ENCODE peak calls at places on chromosomes 3 and 15, in seven cellular contexts. Y, S, D, N, I, P and W are unnamed samples.

GRCh38 chr3:141375381-141376301 is 7.3 kb downstream of the ZBTB38 start:
- DNase-seq in Y (no peak), S (no peak), D (no peak), N (no peak), I (no peak), P (no peak), W (no peak)

GRCh38 chr3:82114589-82114988 is 353.1 kb upstream of the GBE1 start:
- DNase-seq in Y (no peak), S (no peak), D (no peak), N (no peak), I (no peak), P (no peak), W (no peak)

GRCh38 chr3:50251220-50251619 is 15.2 kb downstream of the GNAI2 start:
- DNase-seq in Y (no peak), S (no peak), D (no peak), N (peak), I (peak), P (no peak), W (no peak)

GRCh38 chr3:125662675-125663074 is 67.4 kb upstream of the OSBPL11 start:
- DNase-seq in Y (no peak), S (no peak), D (no peak), N (peak), I (no peak), P (no peak), W (no peak)

GRCh38 chr15:88887068-88887580 is 8.2 kb downstream of the HAPLN3 start:
- DNase-seq in Y (no peak), S (no peak), D (no peak), N (no peak), I (no peak), P (no peak), W (no peak)

GRCh38 chr3:124053871-124054270 is 61.9 kb upstream of the ROPN1 start:
- DNase-seq in Y (no peak), S (no peak), D (no peak), N (no peak), I (no peak), P (no peak), W (no peak)

GRCh38 chr3:194449913-194450312 is 36.9 kb downstream of the ATP13A3 start:
- DNase-seq in Y (no peak), S (no peak), D (no peak), N (no peak), I (no peak), P (no peak), W (no peak)

GRCh38 chr15:47333758-47334157 is 383.5 kb upstream of the SEMA6D start:
- DNase-seq in Y (no peak), S (no peak), D (no peak), N (no peak), I (peak), P (no peak), W (no peak)

GRCh38 chr15:58074452-58074851 is 8.9 kb upstream of the ALDH1A2 start:
- DNase-seq in Y (no peak), S (no peak), D (no peak), N (no peak), I (no peak), P (no peak), W (no peak)

GRCh38 chr15:64934023-64934422 is 22.3 kb downstream of the ANKDD1A start:
- DNase-seq in Y (no peak), S (no peak), D (no peak), N (no peak), I (no peak), P (no peak), W (no peak)

GRCh38 chr15:51281368-51281967 is 56.9 kb downstream of the CYP19A1 start:
- DNase-seq in Y (peak), S (no peak), D (peak), N (peak), I (peak), P (peak), W (peak)

GRCh38 chr3:71972031-71972430 is 187.1 kb upstream of the PROK2 start:
- DNase-seq in Y (no peak), S (no peak), D (no peak), N (no peak), I (no peak), P (no peak), W (no peak)

GRCh38 chr15:42085236-42085605 is 9.1 kb downstream of the PLA2G4D start:
- DNase-seq in Y (no peak), S (no peak), D (no peak), N (no peak), I (no peak), P (no peak), W (no peak)

GRCh38 chr15:99732268-99732641 is 982 bp downstream of the LYSMD4 start:
- DNase-seq in Y (no peak), S (no peak), D (no peak), N (peak), I (peak), P (no peak), W (no peak)

GRCh38 chr3:188594137-188594536 is 440.2 kb downstream of the LPP start:
- DNase-seq in Y (no peak), S (peak), D (no peak), N (peak), I (peak), P (no peak), W (no peak)

GRCh38 chr3:71578045-71578730 is 5.3 kb downstream of the FOXP1 start:
- DNase-seq in Y (no peak), S (no peak), D (no peak), N (no peak), I (peak), P (no peak), W (no peak)

GRCh38 chr15:92677998-92678397 is 22.4 kb upstream of the FAM174B start:
- DNase-seq in Y (no peak), S (no peak), D (no peak), N (peak), I (no peak), P (no peak), W (no peak)

DNA sequence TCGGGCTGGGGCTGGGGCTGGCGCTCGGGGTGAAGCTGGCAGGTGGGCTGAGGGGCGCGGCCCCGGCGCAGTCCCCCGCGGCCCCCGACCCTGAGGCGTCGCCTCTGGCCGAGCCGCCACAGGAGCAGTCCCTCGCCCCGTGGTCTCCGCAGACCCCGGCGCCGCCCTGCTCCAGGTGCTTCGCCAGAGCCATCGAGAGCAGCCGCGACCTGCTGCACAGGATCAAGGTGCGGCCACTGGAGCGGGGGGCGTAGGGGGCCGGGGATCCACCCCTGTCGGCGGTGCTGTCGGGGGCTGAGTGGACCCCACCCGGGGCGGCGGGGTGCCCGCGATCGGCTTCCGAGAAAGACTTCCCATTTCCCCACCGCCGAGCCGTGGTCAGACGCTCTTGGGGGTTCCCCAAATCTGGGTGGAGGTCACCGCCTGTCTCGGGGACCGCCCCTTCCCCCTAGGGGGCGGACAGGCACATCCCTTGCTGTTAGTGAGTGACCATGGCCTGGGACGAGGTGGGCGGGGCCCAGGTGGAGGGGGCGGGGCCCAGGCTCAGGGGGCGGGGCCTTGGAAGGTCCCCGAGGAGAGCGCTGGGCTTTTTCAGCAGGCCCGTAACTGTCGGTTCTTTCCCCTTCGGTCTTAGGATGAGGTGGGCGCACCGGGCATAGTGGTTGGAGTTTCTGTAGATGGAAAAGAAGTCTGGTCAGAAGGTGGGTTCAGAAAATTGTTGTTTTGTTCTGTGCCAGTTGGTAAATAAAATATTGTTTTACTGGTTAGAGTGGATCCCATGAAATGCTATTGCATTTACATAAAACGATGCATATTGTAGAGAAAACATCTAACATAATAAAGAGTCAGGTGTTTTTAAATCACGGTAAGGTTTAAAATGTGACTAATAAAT is 587 bp downstream of the LACTB start:
- DNase-seq in Y (peak), S (no peak), D (peak), N (peak), I (peak), P (peak), W (peak)
- TF ChIP-seq CTCF in Y (peak), S (no peak), D (no peak), N (no peak), I (no peak), P (peak), W (no peak)

DNA sequence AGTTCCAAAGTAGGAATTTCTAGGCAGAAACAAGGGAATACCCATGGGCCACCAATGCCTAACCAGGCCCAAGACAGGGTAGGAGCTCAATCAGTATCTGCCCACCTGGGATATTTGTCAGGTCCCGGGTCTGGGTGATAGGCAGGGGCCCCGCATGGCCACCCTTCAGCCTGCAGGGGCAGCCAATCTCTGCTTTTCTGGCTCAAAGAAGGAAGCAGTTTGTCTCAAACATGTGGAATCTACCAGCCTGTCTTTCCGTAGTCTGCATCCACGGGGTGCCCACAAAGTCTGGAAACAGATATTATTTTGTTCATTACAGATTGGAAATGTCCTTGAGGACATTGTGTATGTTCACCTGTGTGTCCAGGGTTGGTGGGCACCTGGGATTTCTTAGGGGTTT is 56.2 kb downstream of the CEMIP start:
- DNase-seq in Y (no peak), S (no peak), D (no peak), N (no peak), I (no peak), P (no peak), W (no peak)
- TF ChIP-seq CTCF in Y (no peak), S (no peak), D (no peak), N (peak), I (peak), P (no peak), W (no peak)

GRCh38 chr15:91482799-91483198 is 370.7 kb upstream of the SLCO3A1 start:
- DNase-seq in Y (no peak), S (no peak), D (no peak), N (no peak), I (no peak), P (no peak), W (no peak)
- TF ChIP-seq CTCF in Y (no peak), S (no peak), D (no peak), N (no peak), I (no peak), P (no peak), W (no peak)

GRCh38 chr15:29903785-29904464 is 81.7 kb upstream of the TJP1 start:
- DNase-seq in Y (no peak), S (no peak), D (no peak), N (no peak), I (no peak), P (no peak), W (no peak)
- TF ChIP-seq CTCF in Y (no peak), S (no peak), D (no peak), N (no peak), I (no peak), P (no peak), W (no peak)

DNA sequence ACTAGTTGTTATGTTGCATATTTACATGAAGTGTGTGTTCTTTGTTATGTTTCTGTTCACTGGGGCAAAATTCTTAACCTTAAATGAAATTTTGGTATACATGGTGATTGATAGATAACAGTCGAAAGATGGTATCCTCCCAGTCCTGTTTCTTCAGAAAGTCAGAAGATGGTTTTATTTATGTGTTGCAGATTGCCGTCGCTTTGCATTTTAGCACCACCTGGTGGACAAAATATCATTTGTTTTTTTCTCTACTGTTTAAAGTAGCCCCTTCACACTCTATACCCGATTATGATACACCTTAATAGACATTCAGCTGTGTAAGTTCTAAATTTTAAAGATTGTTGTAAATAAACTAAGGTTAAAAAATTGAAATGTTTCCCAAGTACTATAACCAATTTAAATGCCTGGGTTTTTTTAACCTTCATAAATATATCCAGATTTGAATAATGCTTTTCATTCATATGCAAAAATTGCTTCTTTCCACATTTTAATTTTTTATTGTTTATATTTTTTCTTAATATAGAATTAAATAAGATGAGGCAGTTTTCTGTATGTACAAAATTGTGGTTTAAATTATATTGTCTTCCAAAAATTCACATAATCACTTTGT is 152.2 kb downstream of the ALCAM start:
- DNase-seq in Y (peak), S (peak), D (peak), N (peak), I (peak), P (no peak), W (peak)
- TF ChIP-seq CTCF in Y (peak), S (peak), D (peak), N (peak), I (peak), P (peak), W (no peak)

DNA sequence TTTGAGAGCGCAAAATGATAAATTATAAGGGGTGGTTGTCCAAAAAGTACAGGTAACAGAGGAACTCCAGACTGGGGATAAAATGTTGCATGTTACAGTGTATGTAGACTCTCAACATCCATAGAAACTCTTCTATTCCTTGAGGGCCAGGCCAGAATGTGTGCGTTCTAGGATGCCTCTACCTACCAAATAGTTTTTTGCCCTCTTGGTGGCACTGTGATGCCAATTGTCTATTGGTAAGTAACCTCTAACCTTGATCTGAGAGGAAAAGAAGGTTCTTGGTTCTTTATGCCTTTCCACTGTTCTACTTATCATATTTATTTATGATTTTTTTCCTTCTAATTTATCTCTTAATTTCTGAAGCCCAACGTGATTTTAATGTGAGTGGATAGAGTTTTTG is 424.6 kb downstream of the GRM7 start:
- DNase-seq in Y (no peak), S (no peak), D (no peak), N (peak), I (no peak), P (no peak), W (no peak)
- TF ChIP-seq CTCF in Y (no peak), S (no peak), D (no peak), N (no peak), I (no peak), P (peak), W (peak)